ENCODE peak calls at places on chromosomes 1 and 21, in nine cellular contexts. A is NCI-H1092; B is stimulated activated naive CD8-positive, alpha-beta T cell treated with anti-CD3 and anti-CD28 coated beads, Interleukin-15, Interleukin-2, amounts not matched to agents 100 U/mL and 50 U/mL, for 24 hours; Z is HTR-8/SVneo; V is KBM-7; Y is breast epithelium; G is NCI-H2171; N is HS-5; Q is germinal center. I is an unnamed sample.

GRCh38 chr1:196143602-196144342 is 464.5 kb downstream of the KCNT2 start:
- DNase-seq in N (no peak), B (no peak), G (no peak), Y (no peak), A (no peak), Q (no peak), V (peak; percentile 6), Z (no peak), I (no peak)

GRCh38 chr1:247386695-247387094 is 29.3 kb upstream of the NLRP3 start:
- DNase-seq in V (no peak), Z (no peak), A (no peak), Q (no peak), Y (no peak), G (no peak), B (no peak), N (no peak), I (no peak)

GRCh38 chr21:45853703-45854342 is 127.7 kb upstream of the COL6A1 start:
- DNase-seq in B (no peak), Y (no peak), V (no peak), Z (no peak), A (peak; percentile 65), G (no peak), Q (no peak), N (no peak), I (no peak)

GRCh38 chr21:37536616-37537278 is 170.2 kb downstream of the DYRK1A start:
- DNase-seq in G (no peak), V (peak; percentile 96), Z (no peak), A (no peak), N (no peak), B (no peak), Y (no peak), Q (no peak), I (no peak)

GRCh38 chr1:157195521-157196244 is 57.5 kb upstream of the ETV3 start:
- DNase-seq in G (no peak), B (no peak), A (no peak), N (no peak), Z (no peak), Q (no peak), V (no peak), Y (no peak), I (no peak)

GRCh38 chr1:161195171-161195570 is 3.7 kb downstream of the ADAMTS4 start:
- DNase-seq in B (no peak), N (no peak), G (no peak), V (peak; percentile 19), Y (no peak), Z (no peak), A (no peak), Q (no peak), I (no peak)

GRCh38 chr1:74583365-74583764 is 71.0 kb upstream of the LRRC53 start:
- DNase-seq in Z (no peak), A (no peak), Y (no peak), Q (no peak), B (no peak), G (no peak), N (no peak), V (no peak), I (no peak)

GRCh38 chr21:45957986-45958610 is 23.5 kb upstream of the COL6A1 start:
- DNase-seq in Q (no peak), N (no peak), A (no peak), G (no peak), Y (peak; percentile 34), V (no peak), Z (no peak), B (no peak), I (no peak)

GRCh38 chr1:193321242-193321842 is 134.9 kb upstream of the B3GALT2 start:
- DNase-seq in G (no peak), Q (no peak), Z (no peak), N (no peak), A (no peak), Y (no peak), V (no peak), B (no peak), I (no peak)

GRCh38 chr21:23740463-23740862 is 1866.8 kb downstream of the MRPL39 start:
- DNase-seq in A (no peak), Y (no peak), Z (no peak), N (no peak), B (no peak), V (no peak), G (no peak), Q (no peak), I (no peak)

GRCh38 chr1:51336004-51336403 is 5.6 kb upstream of the TTC39A start:
- DNase-seq in N (no peak), A (no peak), Y (no peak), V (no peak), B (no peak), G (no peak), Q (no peak), Z (no peak), I (no peak)

GRCh38 chr1:168613689-168614655 is 37.6 kb downstream of the XCL1 start:
- DNase-seq in Y (no peak), V (no peak), B (no peak), Z (no peak), Q (no peak), N (no peak), A (no peak), G (peak; percentile 78), I (no peak)

GRCh38 chr1:119808491-119808890 is 2.8 kb downstream of the REG4 start:
- DNase-seq in Z (no peak), G (no peak), Q (no peak), V (no peak), B (no peak), A (no peak), Y (no peak), N (peak; percentile 13), I (no peak)

GRCh38 chr1:223188618-223189356 is 45.7 kb upstream of the TLR5 start:
- DNase-seq in Q (no peak), G (no peak), V (no peak), Z (no peak), Y (no peak), B (no peak), N (no peak), A (no peak), I (no peak)

GRCh38 chr1:149997585-149998262 is 12.8 kb downstream of the OTUD7B start:
- DNase-seq in N (no peak), A (no peak), Y (no peak), G (no peak), Z (no peak), Q (peak; percentile 33), V (peak; percentile 95), B (peak; percentile 11), I (peak; percentile 75)

GRCh38 chr21:39969691-39970364 is 102.6 kb downstream of the PCP4 start:
- DNase-seq in V (no peak), B (no peak), Z (no peak), Y (no peak), N (no peak), Q (no peak), A (no peak), G (no peak), I (no peak)

GRCh38 chr1:174165471-174166137 is 6.3 kb downstream of the RABGAP1L start:
- DNase-seq in G (no peak), Y (no peak), B (no peak), Q (no peak), V (no peak), A (no peak), N (no peak), Z (no peak), I (no peak)

I was measured in HL-60.